ENCODE peak calls at places on chromosomes 13 and 19, in ten cellular contexts. S is breast epithelium; A is effector memory CD4-positive, alpha-beta T cell; O is psoas muscle; X is body of pancreas; K is cardiac muscle cell; R is PC-3; I is neuronal stem cell; B is CD8-positive, alpha-beta T cell; Z is heart left ventricle. J is an unnamed sample. For H3K27me3 and H3K4me1, the result is how much of the 10 kb centered on the place peaks cover.

GRCh38 chr19:13997637-13997962 is 8.5 kb downstream of the RFX1 start:
- DNase-seq in S (no peak), A (no peak), O (no peak), X (no peak), K (no peak), R (no peak), I (no peak), B (no peak), Z (no peak), J (peak)

GRCh38 chr13:101267656-101268055 is 148.7 kb downstream of the NALCN start:
- DNase-seq in S (no peak), A (peak), O (no peak), X (no peak), K (no peak), R (peak), I (no peak), B (no peak), Z (no peak), J (no peak)

GRCh38 chr13:20191902-20192469 is 752 bp downstream of the GJB2 start:
- DNase-seq in S (no peak), A (no peak), O (no peak), X (peak), K (no peak), R (peak), I (no peak), B (no peak), Z (no peak), J (no peak)

GRCh38 chr19:9538183-9539058 is at the start of gene ZNF426:
- DNase-seq in S (peak), A (peak), O (peak), X (peak), K (peak), R (peak), I (peak), B (peak), Z (peak), J (peak)

GRCh38 chr19:35518313-35518712 is 4.9 kb upstream of the DMKN start:
- DNase-seq in S (no peak), A (no peak), O (no peak), X (no peak), K (no peak), R (peak), I (no peak), B (no peak), Z (no peak), J (no peak)

GRCh38 chr13:88648598-88649373 is 977.6 kb downstream of the SLITRK5 start:
- DNase-seq in S (no peak), A (no peak), O (no peak), X (no peak), K (no peak), R (no peak), I (no peak), B (no peak), Z (no peak), J (no peak)

GRCh38 chr19:55463583-55464031 is 944 bp downstream of the C19orf85 start:
- DNase-seq in S (no peak), A (no peak), O (no peak), X (no peak), K (no peak), R (no peak), I (no peak), B (no peak), Z (no peak), J (no peak)

GRCh38 chr19:10113592-10113963 is 2.1 kb downstream of the P2RY11 start:
- DNase-seq in S (no peak), A (no peak), O (peak), X (no peak), K (no peak), R (peak), I (no peak), B (no peak), Z (no peak), J (no peak)

GRCh38 chr13:88761145-88761544 is 1090.0 kb downstream of the SLITRK5 start:
- DNase-seq in S (no peak), A (no peak), O (no peak), X (no peak), K (no peak), R (no peak), I (no peak), B (no peak), Z (no peak), J (no peak)

GRCh38 chr19:10544753-10545251 is 1.1 kb downstream of the ATG4D start:
- DNase-seq in S (no peak), A (no peak), O (no peak), X (peak), K (no peak), R (no peak), I (no peak), B (peak), Z (no peak), J (no peak)

GRCh38 chr13:20264271-20265018 is 32.3 kb upstream of the GJB6 start:
- DNase-seq in S (no peak), A (no peak), O (no peak), X (no peak), K (no peak), R (no peak), I (no peak), B (no peak), Z (no peak), J (no peak)

GRCh38 chr19:10566658-10567410 is 1.0 kb upstream of the KRI1 start:
- DNase-seq in S (no peak), A (peak), O (peak), X (peak), K (no peak), R (no peak), I (no peak), B (peak), Z (no peak), J (no peak)

GRCh38 chr19:46717716-46718143 is 816 bp upstream of the PRKD2 start:
- DNase-seq in S (no peak), A (no peak), O (no peak), X (no peak), K (no peak), R (no peak), I (no peak), B (peak), Z (no peak), J (no peak)

GRCh38 chr19:35692010-35692409 is 12.3 kb upstream of the ZBTB32 start:
- DNase-seq in S (no peak), A (no peak), O (no peak), X (no peak), K (no peak), R (peak), I (no peak), B (no peak), Z (no peak), J (no peak)

GRCh38 chr13:73224708-73225107 is 165.9 kb downstream of the KLF5 start:
- DNase-seq in S (no peak), A (no peak), O (no peak), X (no peak), K (no peak), R (peak), I (no peak), B (no peak), Z (no peak), J (no peak)

GRCh38 chr19:16285769-16286564 is 38.7 kb upstream of the KLF2 start:
- DNase-seq in S (no peak), A (no peak), O (peak), X (no peak), K (peak), R (no peak), I (peak), B (no peak), Z (no peak), J (no peak)

GRCh38 chr19:33640773-33641172 is 19.0 kb downstream of the CHST8 start:
- DNase-seq in S (no peak), A (no peak), O (no peak), X (no peak), K (no peak), R (no peak), I (no peak), B (no peak), Z (peak), J (no peak)

GRCh38 chr19:33686246-33686645 is 64.5 kb downstream of the CHST8 start:
- DNase-seq in S (peak), A (no peak), O (no peak), X (no peak), K (no peak), R (no peak), I (no peak), B (no peak), Z (no peak), J (no peak)

GRCh38 chr13:107650081-107650701 is 565.1 kb downstream of the LIG4 start:
- DNase-seq in S (no peak), A (no peak), O (peak), X (peak), K (peak), R (peak), I (peak), B (peak), Z (peak), J (peak)

GRCh38 chr13:22357132-22357531 is 686.3 kb downstream of the FGF9 start:
- DNase-seq in S (no peak), A (no peak), O (no peak), X (no peak), K (peak), R (no peak), I (no peak), B (no peak), Z (peak), J (no peak)

GRCh38 chr13:39186205-39186880 is 148.1 kb downstream of the NHLRC3 start:
- DNase-seq in S (no peak), A (no peak), O (no peak), X (no peak), K (no peak), R (no peak), I (no peak), B (no peak), Z (no peak), J (no peak)

GRCh38 chr19:13846533-13847032 is 30.4 kb upstream of the NANOS3 start:
- DNase-seq in S (peak), A (peak), O (peak), X (peak), K (peak), R (peak), I (no peak), B (peak), Z (peak), J (peak)

GRCh38 chr19:45249261-45250033 is 1.6 kb upstream of the MARK4 start:
- DNase-seq in S (no peak), A (no peak), O (no peak), X (no peak), K (no peak), R (no peak), I (no peak), B (no peak), Z (no peak), J (no peak)

GRCh38 chr13:113042456-113042855 is 63.1 kb upstream of the F7 start:
- DNase-seq in S (no peak), A (no peak), O (no peak), X (no peak), K (no peak), R (no peak), I (no peak), B (no peak), Z (no peak), J (no peak)

GRCh38 chr19:35644206-35644986 is 2.9 kb downstream of the ETV2 start:
- DNase-seq in S (peak), A (peak), O (peak), X (peak), K (peak), R (peak), I (peak), B (peak), Z (peak), J (peak)

GRCh38 chr19:3506384-3507340 is 551 bp downstream of the FZR1 start:
- DNase-seq in S (no peak), A (peak), O (peak), X (peak), K (peak), R (peak), I (no peak), B (peak), Z (no peak), J (peak)

GRCh38 chr13:90104764-90105163 is 1242.7 kb upstream of the MIR17HG start:
- DNase-seq in S (no peak), A (no peak), O (no peak), X (no peak), K (no peak), R (no peak), I (no peak), B (no peak), Z (no peak), J (no peak)

GRCh38 chr13:26038931-26039475 is 12.8 kb downstream of the SHISA2 start:
- DNase-seq in S (no peak), A (no peak), O (no peak), X (no peak), K (no peak), R (no peak), I (no peak), B (no peak), Z (no peak), J (no peak)

DNA sequence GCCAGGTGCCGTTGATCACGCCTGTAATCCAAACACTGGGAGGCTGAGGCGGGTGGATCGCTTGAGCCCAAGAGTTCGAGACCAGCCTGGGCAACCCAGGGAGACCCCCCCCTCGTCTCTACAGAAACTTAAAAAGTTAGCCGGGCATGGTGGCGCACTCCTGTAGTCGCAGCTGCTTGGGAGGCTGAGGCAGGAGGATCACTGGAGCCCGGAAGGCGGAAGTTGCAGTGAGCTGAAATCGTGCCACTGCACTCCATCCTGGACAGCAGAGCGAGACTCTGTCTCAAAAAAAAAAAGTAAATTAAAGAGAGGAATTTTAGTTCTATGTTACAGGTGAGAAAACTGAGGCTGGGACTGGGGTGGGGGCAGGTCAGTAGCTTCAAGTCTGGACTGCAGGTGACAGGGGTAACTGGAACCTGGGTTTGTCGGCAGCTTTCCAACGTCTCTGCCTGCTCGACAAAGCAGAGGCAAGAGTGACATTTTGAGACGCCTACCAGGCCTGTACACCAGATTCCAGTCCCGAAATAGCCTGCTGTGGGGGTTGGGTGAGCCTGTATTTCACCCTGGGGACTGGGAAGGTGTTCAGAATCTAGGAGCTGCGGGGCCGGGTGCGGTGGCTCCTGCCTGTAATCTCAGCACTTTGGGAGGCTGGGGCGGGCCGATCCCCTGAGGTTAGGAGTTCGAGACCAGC is 1.2 kb downstream of the SELENOW start:
- DNase-seq in S (no peak), A (no peak), O (peak), X (peak), K (peak), R (no peak), I (no peak), B (no peak), Z (peak), J (peak)
- H3K27ac ChIP-seq in S (peak), A (peak), O (peak), X (peak), K (peak), R (no peak), I (no peak), B (no peak), Z (peak), J (peak)

GRCh38 chr13:51244637-51245405 is 22.6 kb downstream of the FAM124A start:
- DNase-seq in S (no peak), A (no peak), O (no peak), X (no peak), K (no peak), R (no peak), I (no peak), B (no peak), Z (no peak), J (no peak)

GRCh38 chr13:51245583-51245982 is 23.4 kb downstream of the FAM124A start:
- DNase-seq in S (no peak), A (no peak), O (no peak), X (no peak), K (no peak), R (no peak), I (no peak), B (no peak), Z (no peak), J (no peak)

GRCh38 chr13:51241720-51242119 is 19.5 kb downstream of the FAM124A start:
- DNase-seq in S (no peak), A (no peak), O (no peak), X (peak), K (no peak), R (no peak), I (no peak), B (no peak), Z (no peak), J (no peak)

GRCh38 chr13:51243227-51243626 is 21.0 kb downstream of the FAM124A start:
- DNase-seq in S (no peak), A (no peak), O (no peak), X (no peak), K (no peak), R (no peak), I (no peak), B (no peak), Z (no peak), J (no peak)

GRCh38 chr13:51243832-51244231 is 21.6 kb downstream of the FAM124A start:
- DNase-seq in S (no peak), A (no peak), O (no peak), X (no peak), K (no peak), R (no peak), I (no peak), B (no peak), Z (no peak), J (no peak)
- H3K27me3 ChIP-seq in S (under half), A (under half), O (under half), X (under half), K (under half), R (under half), I (under half), B (under half), Z (under half), J (under half)

DNA sequence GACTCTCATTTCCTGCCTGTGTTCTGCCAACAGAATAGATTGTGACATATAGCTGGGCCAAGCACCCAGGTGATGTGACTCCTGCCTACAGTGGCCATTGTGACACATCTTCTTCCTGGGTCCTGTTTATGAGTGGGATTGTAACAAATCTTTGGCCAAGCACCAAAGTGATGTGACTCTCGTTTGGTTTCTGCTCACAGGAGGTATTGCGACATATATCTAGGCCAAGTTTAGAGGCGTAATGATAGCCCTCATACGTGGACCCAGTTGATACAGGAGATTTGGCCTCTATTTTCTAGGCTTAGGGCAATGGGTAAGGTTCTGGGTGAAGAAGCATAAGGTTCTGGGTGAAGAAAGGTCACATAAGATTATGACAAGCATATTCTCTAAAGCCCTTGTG is 76.2 kb downstream of the ZNF208 start:
- DNase-seq in S (no peak), A (no peak), O (no peak), X (no peak), K (no peak), R (no peak), I (no peak), B (no peak), Z (no peak), J (no peak)
- H3K4me1 ChIP-seq in S (under half), A (under half), O (under half), X (under half), K (under half), R (under half), I (under half), B (under half), Z (under half), J (under half)

DNA sequence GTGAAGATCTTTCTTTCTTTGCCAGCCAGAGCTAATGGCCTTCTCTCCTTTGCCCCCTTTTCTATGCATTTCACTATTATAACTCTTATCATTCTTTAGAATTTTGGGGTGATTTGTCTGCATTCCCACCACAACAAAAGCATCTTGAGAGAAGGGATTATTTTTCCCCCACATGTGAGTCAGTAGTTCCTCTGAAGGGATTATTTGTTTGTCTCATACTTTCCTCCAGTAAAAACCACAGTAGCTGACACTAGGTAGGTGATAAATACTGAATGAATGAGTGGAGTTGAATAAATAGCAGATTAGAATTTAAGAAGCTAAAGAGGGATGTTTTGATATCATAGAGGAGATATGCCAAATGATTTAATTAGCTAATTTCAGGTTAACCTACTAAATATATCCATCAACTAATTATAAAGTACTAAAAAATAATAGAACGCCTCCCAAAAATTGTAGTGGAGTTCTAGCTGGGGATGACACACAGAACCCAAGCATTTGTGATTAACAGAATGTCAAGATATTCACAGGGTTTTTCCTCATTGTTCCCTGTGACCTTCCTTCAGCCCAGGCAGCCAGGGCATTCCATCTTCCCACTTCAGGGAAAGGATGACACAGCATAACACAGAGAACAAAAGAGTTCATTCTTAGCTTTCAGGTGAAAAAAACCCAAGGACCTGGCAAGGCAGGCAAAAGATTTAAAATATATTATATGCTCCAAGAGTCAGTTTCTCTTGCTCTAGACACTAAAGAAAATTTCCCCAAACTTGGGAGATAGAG is 3.5 kb upstream of the TBC1D4 start:
- DNase-seq in S (no peak), A (no peak), O (no peak), X (no peak), K (no peak), R (peak), I (no peak), B (no peak), Z (no peak), J (no peak)
- H3K27ac ChIP-seq in S (peak), A (no peak), O (no peak), X (peak), K (no peak), R (peak), I (no peak), B (no peak), Z (no peak), J (no peak)

GRCh38 chr19:5335101-5335500 is 5.5 kb downstream of the PTPRS start:
- DNase-seq in S (no peak), A (no peak), O (no peak), X (no peak), K (no peak), R (no peak), I (no peak), B (no peak), Z (no peak), J (no peak)

GRCh38 chr19:5332501-5332900 is 8.1 kb downstream of the PTPRS start:
- DNase-seq in S (no peak), A (no peak), O (no peak), X (no peak), K (no peak), R (no peak), I (no peak), B (no peak), Z (no peak), J (no peak)

GRCh38 chr19:5335593-5335992 is 5.0 kb downstream of the PTPRS start:
- DNase-seq in S (no peak), A (no peak), O (no peak), X (no peak), K (no peak), R (no peak), I (no peak), B (no peak), Z (no peak), J (no peak)

GRCh38 chr19:5334366-5334739 is 6.3 kb downstream of the PTPRS start:
- DNase-seq in S (no peak), A (no peak), O (no peak), X (no peak), K (no peak), R (no peak), I (no peak), B (no peak), Z (no peak), J (no peak)

GRCh38 chr19:5333581-5334365 is 6.8 kb downstream of the PTPRS start:
- DNase-seq in S (no peak), A (no peak), O (no peak), X (no peak), K (no peak), R (no peak), I (no peak), B (no peak), Z (no peak), J (no peak)
- H3K27me3 ChIP-seq in S (under half), A (under half), O (half or more), X (under half), K (under half), R (under half), I (under half), B (under half), Z (under half), J (half or more)

GRCh38 chr19:37977992-37978391 is 71.0 kb downstream of the SIPA1L3 start:
- DNase-seq in S (peak), A (no peak), O (no peak), X (no peak), K (no peak), R (no peak), I (no peak), B (no peak), Z (no peak), J (no peak)
- H3K4me1 ChIP-seq in S (under half), A (under half), O (under half), X (under half), K (under half), R (under half), I (under half), B (under half), Z (under half), J (under half)

DNA sequence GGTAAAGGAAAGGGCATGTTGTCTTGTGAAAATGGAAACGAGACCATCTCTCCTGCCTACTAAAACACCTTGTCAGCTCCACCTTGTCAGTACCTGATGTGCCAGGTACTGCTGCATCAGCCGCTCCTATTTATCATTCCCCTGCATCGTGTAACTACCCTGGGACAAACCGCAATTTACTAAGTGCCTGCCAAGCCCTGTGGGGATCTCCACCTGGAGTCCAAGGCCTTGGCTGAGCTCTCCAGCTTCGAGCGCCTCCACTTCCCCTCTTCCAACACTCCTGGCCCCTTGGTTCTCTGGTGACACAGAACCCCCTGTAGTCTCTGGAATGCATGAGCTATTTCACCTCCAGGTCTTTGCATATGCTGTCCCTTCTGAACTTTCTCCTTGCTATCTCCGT is 25.9 kb upstream of the CCNP start:
- DNase-seq in S (peak), A (no peak), O (no peak), X (peak), K (no peak), R (no peak), I (no peak), B (no peak), Z (no peak), J (no peak)
- H3K27ac ChIP-seq in S (no peak), A (no peak), O (no peak), X (peak), K (no peak), R (no peak), I (no peak), B (no peak), Z (no peak), J (no peak)